ENCODE peak calls at places on chromosomes 2 and 18, in six cellular contexts. M, Z, W, S, A and B are unnamed samples.

GRCh38 chr2:64862623-64863022 is 126.6 kb upstream of the SLC1A4 start:
- DNase-seq in A (no peak), W (no peak), S (no peak), M (peak; percentile 76), Z (no peak), B (no peak)

GRCh38 chr18:51009071-51009470 is 20.9 kb upstream of the SMAD4 start:
- DNase-seq in Z (no peak), A (no peak), M (no peak), W (no peak), S (peak; percentile 7), B (no peak)

GRCh38 chr18:12376034-12376717 is 851 bp downstream of the AFG3L2 start:
- DNase-seq in Z (no peak), A (peak; percentile 30), M (peak; percentile 58), S (peak; percentile 16), W (peak; percentile 37), B (no peak)

GRCh38 chr2:46983065-46983801 is 67.6 kb upstream of the MCFD2 start:
- DNase-seq in Z (no peak), A (peak; percentile 94), S (peak; percentile 71), W (no peak), M (peak; percentile 64), B (no peak)

GRCh38 chr2:226772389-226773179 is 27.0 kb downstream of the IRS1 start:
- DNase-seq in Z (no peak), W (no peak), A (peak; percentile 95), S (peak; percentile 23), M (no peak), B (no peak)

GRCh38 chr2:223469270-223470057 is 132.7 kb downstream of the SCG2 start:
- DNase-seq in S (peak; percentile 76), Z (no peak), M (peak; percentile 61), W (no peak), A (no peak), B (no peak)

GRCh38 chr2:120921457-120921856 is 185.8 kb downstream of the GLI2 start:
- DNase-seq in Z (no peak), M (no peak), S (no peak), W (no peak), A (no peak), B (no peak)

GRCh38 chr2:73008261-73009159 is 63.0 kb downstream of the SFXN5 start:
- DNase-seq in S (no peak), M (no peak), A (no peak), Z (no peak), W (no peak), B (no peak)

GRCh38 chr2:240790370-240791210 is 29.4 kb downstream of the KIF1A start:
- DNase-seq in A (no peak), W (no peak), S (no peak), Z (no peak), M (peak; percentile 45), B (peak; percentile 77)

GRCh38 chr2:240921319-240922233 is 15.4 kb downstream of the CROCC2 start:
- DNase-seq in M (peak; percentile 43), Z (no peak), A (no peak), S (peak; percentile 91), W (peak; percentile 78), B (peak; percentile 84)

GRCh38 chr2:186695081-186695756 is 1.4 kb downstream of the FAM171B start:
- DNase-seq in M (no peak), Z (no peak), W (peak; percentile 24), A (no peak), S (peak; percentile 59), B (no peak)

GRCh38 chr2:144477943-144478283 is 42.0 kb downstream of the ZEB2 start:
- DNase-seq in Z (no peak), W (no peak), M (no peak), A (peak; percentile 14), S (no peak), B (no peak)

GRCh38 chr2:15664273-15665066 is 72.8 kb downstream of the DDX1 start:
- DNase-seq in Z (no peak), A (no peak), S (no peak), M (no peak), W (no peak), B (no peak)

GRCh38 chr2:217289153-217289908 is 429.5 kb upstream of the TNP1 start:
- DNase-seq in S (no peak), M (no peak), A (no peak), Z (no peak), W (no peak), B (no peak)

GRCh38 chr2:73290049-73290839 is 3.1 kb downstream of the EGR4 start:
- DNase-seq in M (no peak), Z (no peak), W (no peak), S (peak; percentile 51), A (peak; percentile 75), B (no peak)

GRCh38 chr2:109134741-109135571 is 6.0 kb downstream of the SH3RF3 start:
- DNase-seq in M (no peak), S (no peak), W (no peak), A (no peak), Z (no peak), B (no peak)

GRCh38 chr18:77815666-77816338 is 566.2 kb downstream of the GALR1 start:
- DNase-seq in W (no peak), A (no peak), S (no peak), M (no peak), Z (no peak), B (no peak)

GRCh38 chr2:20106746-20107145 is 55.3 kb upstream of the LAPTM4A start:
- DNase-seq in W (peak; percentile 40), M (no peak), A (no peak), Z (no peak), S (no peak), B (no peak)

GRCh38 chr2:226115832-226116200 is 683.8 kb downstream of the IRS1 start:
- DNase-seq in Z (no peak), W (no peak), S (peak; percentile 42), A (no peak), M (no peak), B (no peak)

GRCh38 chr2:113233593-113234550 is 44.8 kb downstream of the PAX8 start:
- DNase-seq in M (no peak), S (peak; percentile 30), A (peak; percentile 33), Z (no peak), W (no peak), B (no peak)

GRCh38 chr2:148020358-148021058 is at the start of gene ORC4:
- DNase-seq in A (peak; percentile 99), M (peak; percentile 98), W (peak; percentile 96), S (peak; percentile 100), Z (peak; percentile 98), B (peak; percentile 99)

GRCh38 chr2:202084265-202084664 is 11.2 kb downstream of the KIAA2012 start:
- DNase-seq in W (no peak), M (no peak), S (no peak), A (no peak), Z (no peak), B (no peak)

GRCh38 chr2:64315561-64315960 is 138.4 kb upstream of the LGALSL start:
- DNase-seq in S (no peak), A (no peak), W (no peak), M (no peak), Z (no peak), B (no peak)

GRCh38 chr2:45276914-45277313 is 267.7 kb upstream of the SIX2 start:
- DNase-seq in A (no peak), M (no peak), W (no peak), S (peak; percentile 62), Z (no peak), B (no peak)

GRCh38 chr2:8545676-8546318 is 136.1 kb upstream of the ID2 start:
- DNase-seq in A (no peak), M (peak; percentile 54), S (no peak), Z (no peak), W (no peak), B (no peak)

DNA sequence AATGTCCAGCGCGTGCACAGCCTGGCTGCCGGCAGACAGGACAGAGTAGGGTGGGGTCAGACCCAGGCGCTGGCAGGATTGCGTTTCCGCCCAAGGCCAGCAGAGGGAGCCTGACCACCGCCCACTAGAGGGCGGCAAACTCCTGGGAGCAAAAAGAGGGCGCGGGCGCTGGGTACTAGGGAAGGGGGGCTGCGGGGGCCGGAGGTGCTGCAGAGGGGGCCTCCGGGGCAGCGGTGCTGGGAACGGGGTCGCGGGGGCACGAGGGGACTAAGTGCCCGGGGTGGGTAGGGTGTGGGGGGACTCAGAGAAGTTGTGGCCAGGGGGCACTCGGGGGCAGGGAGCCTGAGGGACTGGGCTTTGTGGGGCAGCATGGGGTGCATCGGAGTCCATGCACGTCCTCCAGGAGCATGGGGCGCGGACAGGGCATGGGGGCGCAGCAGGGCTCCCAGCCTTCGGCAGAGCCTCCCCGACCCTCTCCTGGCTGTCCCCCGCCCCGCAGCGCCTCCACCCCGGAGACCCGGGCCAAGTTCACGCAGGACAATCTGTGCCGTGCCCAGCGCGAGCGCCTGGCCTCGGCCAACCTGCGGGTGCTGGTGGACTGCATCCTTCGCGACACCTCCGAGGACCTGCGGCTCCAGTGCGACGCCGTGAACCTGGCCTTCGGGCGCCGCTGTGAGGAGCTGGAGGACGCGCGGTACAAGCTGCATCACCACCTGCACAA is 3.2 kb downstream of the TEKT4 start:
- DNase-seq in S (peak; percentile 6), W (peak; percentile 75), Z (peak; percentile 24), A (peak; percentile 54), M (no peak), B (peak; percentile 90)
- TF ChIP-seq CTCF in S (peak; percentile 55), W (peak; percentile 80), Z (peak; percentile 100), A (peak; percentile 94), M (peak; percentile 89), B (peak; percentile 79)

GRCh38 chr2:6531304-6531703 is 334.4 kb downstream of the CMPK2 start:
- DNase-seq in S (no peak), Z (no peak), M (no peak), W (no peak), A (no peak), B (no peak)

GRCh38 chr2:6524678-6525367 is 340.9 kb downstream of the CMPK2 start:
- DNase-seq in S (no peak), W (no peak), A (no peak), Z (no peak), M (no peak), B (no peak)

GRCh38 chr2:6525371-6525770 is 340.3 kb downstream of the CMPK2 start:
- DNase-seq in Z (no peak), W (no peak), S (no peak), A (no peak), M (no peak), B (no peak)

GRCh38 chr2:6523476-6523875 is 342.2 kb downstream of the CMPK2 start:
- DNase-seq in A (no peak), Z (no peak), W (no peak), S (no peak), M (no peak), B (no peak)

GRCh38 chr2:6526093-6526824 is 339.4 kb downstream of the CMPK2 start:
- DNase-seq in A (peak; percentile 78), W (peak; percentile 12), M (no peak), S (no peak), Z (peak; percentile 13), B (no peak)
- TF ChIP-seq CTCF in A (peak; percentile 96), W (no peak), M (no peak), S (no peak), Z (peak; percentile 17), B (peak; percentile 74)

DNA sequence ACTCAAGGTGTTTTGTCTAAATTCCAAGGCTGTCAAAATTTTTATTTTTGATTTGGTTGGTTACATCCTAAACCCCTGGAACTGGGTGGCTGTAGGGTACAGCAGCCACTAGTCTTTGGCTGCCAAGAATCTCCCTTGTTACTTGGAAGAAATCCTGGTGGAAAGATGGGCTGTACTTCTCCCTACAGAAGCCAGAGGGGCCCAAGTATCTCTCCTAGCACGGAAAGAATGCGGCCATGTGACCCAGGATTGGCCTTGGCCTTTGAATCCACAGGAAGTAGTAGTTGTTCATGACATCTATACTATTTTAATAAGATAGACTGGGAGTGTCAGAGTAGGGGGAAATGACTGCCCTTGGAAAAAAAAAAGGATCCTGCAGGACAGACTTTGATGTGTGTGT is 54.4 kb upstream of the MYO3B start:
- DNase-seq in M (no peak), A (no peak), S (peak; percentile 35), W (peak; percentile 37), Z (peak; percentile 7), B (no peak)
- TF ChIP-seq CTCF in M (no peak), A (no peak), S (peak; percentile 11), W (no peak), Z (no peak), B (peak; percentile 13)

GRCh38 chr2:35783723-35784122 is 571.9 kb upstream of the CRIM1 start:
- DNase-seq in M (no peak), A (no peak), S (no peak), Z (no peak), W (peak; percentile 9), B (no peak)
- TF ChIP-seq CTCF in M (no peak), A (no peak), S (no peak), Z (no peak), W (no peak), B (no peak)